ENCODE peak calls at places on chromosomes 3 and 15, in nine cellular contexts. W, T, Y, K, D, U, G, A and N are unnamed samples.

GRCh38 chr3:47578691-47579632 is at the start of gene CSPG5:
- DNase-seq in W (no peak), T (no peak), Y (no peak), K (no peak), D (no peak), U (peak), G (peak), A (peak), N (no peak)

GRCh38 chr3:188510366-188510765 is 356.4 kb downstream of the LPP start:
- DNase-seq in W (no peak), T (no peak), Y (no peak), K (no peak), D (no peak), U (no peak), G (no peak), A (no peak), N (peak)

GRCh38 chr3:142104763-142105162 is 44.6 kb downstream of the TFDP2 start:
- DNase-seq in W (no peak), T (no peak), Y (no peak), K (no peak), D (no peak), U (no peak), G (no peak), A (no peak), N (no peak)

GRCh38 chr3:64053581-64053980 is 30.3 kb upstream of the PSMD6 start:
- DNase-seq in W (no peak), T (no peak), Y (no peak), K (no peak), D (no peak), U (no peak), G (no peak), A (no peak), N (no peak)

GRCh38 chr3:156161172-156161571 is 40.8 kb downstream of the KCNAB1 start:
- DNase-seq in W (no peak), T (no peak), Y (no peak), K (no peak), D (peak), U (no peak), G (no peak), A (no peak), N (no peak)

GRCh38 chr3:46537316-46537715 is 28.8 kb downstream of the LRRC2 start:
- DNase-seq in W (no peak), T (no peak), Y (no peak), K (no peak), D (no peak), U (no peak), G (no peak), A (no peak), N (no peak)

GRCh38 chr3:139540686-139541085 is 1.1 kb upstream of the RBP1 start:
- DNase-seq in W (no peak), T (no peak), Y (no peak), K (no peak), D (no peak), U (no peak), G (no peak), A (no peak), N (no peak)

GRCh38 chr15:28885630-28886430 is at the start of gene APBA2:
- DNase-seq in W (peak), T (no peak), Y (no peak), K (no peak), D (peak), U (no peak), G (peak), A (no peak), N (no peak)

GRCh38 chr15:66891776-66892175 is 173.6 kb upstream of the SMAD3 start:
- DNase-seq in W (no peak), T (no peak), Y (no peak), K (no peak), D (no peak), U (no peak), G (no peak), A (no peak), N (no peak)

GRCh38 chr3:32022947-32023346 is 41.4 kb downstream of the ZNF860 start:
- DNase-seq in W (no peak), T (no peak), Y (no peak), K (no peak), D (no peak), U (no peak), G (no peak), A (no peak), N (no peak)

GRCh38 chr3:107206141-107206540 is 171.1 kb upstream of the CCDC54 start:
- DNase-seq in W (peak), T (no peak), Y (no peak), K (no peak), D (no peak), U (peak), G (peak), A (no peak), N (no peak)

GRCh38 chr3:150370129-150370602 is 37.9 kb upstream of the TSC22D2 start:
- DNase-seq in W (peak), T (peak), Y (peak), K (peak), D (no peak), U (no peak), G (peak), A (no peak), N (peak)

GRCh38 chr3:15601046-15601398 is 347 bp downstream of the HACL1 start:
- DNase-seq in W (no peak), T (no peak), Y (no peak), K (no peak), D (no peak), U (no peak), G (no peak), A (no peak), N (no peak)

GRCh38 chr3:161403251-161403650 is 31.9 kb upstream of the SPTSSB start:
- DNase-seq in W (no peak), T (no peak), Y (no peak), K (no peak), D (no peak), U (no peak), G (no peak), A (no peak), N (no peak)

GRCh38 chr3:16512435-16513140 is 911 bp downstream of the RFTN1 start:
- DNase-seq in W (no peak), T (peak), Y (peak), K (no peak), D (peak), U (no peak), G (no peak), A (peak), N (no peak)

GRCh38 chr3:143644370-143645089 is 203.7 kb downstream of the SLC9A9 start:
- DNase-seq in W (peak), T (peak), Y (peak), K (no peak), D (no peak), U (peak), G (peak), A (no peak), N (peak)

GRCh38 chr15:55573224-55573623 is 14.9 kb downstream of the PYGO1 start:
- DNase-seq in W (no peak), T (no peak), Y (no peak), K (no peak), D (no peak), U (no peak), G (no peak), A (no peak), N (no peak)

GRCh38 chr15:91887921-91888373 is 34.4 kb downstream of the SLCO3A1 start:
- DNase-seq in W (peak), T (no peak), Y (no peak), K (no peak), D (no peak), U (peak), G (no peak), A (no peak), N (no peak)

GRCh38 chr3:48938689-48939088 is 20.0 kb downstream of the ARIH2 start:
- DNase-seq in W (no peak), T (no peak), Y (no peak), K (no peak), D (no peak), U (no peak), G (no peak), A (no peak), N (no peak)

GRCh38 chr3:53109822-53110771 is 20.1 kb downstream of the RFT1 start:
- DNase-seq in W (no peak), T (peak), Y (no peak), K (no peak), D (peak), U (no peak), G (peak), A (peak), N (peak)

GRCh38 chr15:89198934-89199333 is 22.4 kb downstream of the RLBP1 start:
- DNase-seq in W (peak), T (no peak), Y (no peak), K (no peak), D (no peak), U (peak), G (peak), A (no peak), N (no peak)